ENCODE peak calls at places on chromosomes 12 and 14, in ten cellular contexts. D is adipocyte; H is NT2/D1; K is colonic mucosa; W is HCT116; U is mesendoderm; R is GM23248; B is PC-3; I is CD8-positive, alpha-beta T cell; Z is neuronal stem cell. C is an unnamed sample. For H3K4me1, the result is how much of the 10 kb centered on the place peaks cover.

GRCh38 chr12:10190558-10191388 is 11.9 kb downstream of the TMEM52B start:
- DNase-seq in D (peak), H (peak), K (peak), W (peak), U (peak), R (peak), B (peak), I (peak), Z (no peak), C (peak)

GRCh38 chr14:93716002-93716401 is 72.3 kb downstream of the PRIMA1 start:
- DNase-seq in D (no peak), H (no peak), K (peak), W (no peak), U (no peak), R (no peak), B (no peak), I (no peak), Z (no peak), C (no peak)

GRCh38 chr12:56299308-56299852 is 750 bp downstream of the CS start:
- DNase-seq in D (no peak), H (no peak), K (peak), W (no peak), U (peak), R (no peak), B (peak), I (peak), Z (no peak), C (no peak)

GRCh38 chr14:36816481-36816880 is 154.8 kb downstream of the PAX9 start:
- DNase-seq in D (no peak), H (no peak), K (no peak), W (no peak), U (no peak), R (no peak), B (no peak), I (no peak), Z (no peak), C (no peak)

GRCh38 chr12:115404761-115405470 is 720.9 kb upstream of the TBX3 start:
- DNase-seq in D (peak), H (no peak), K (no peak), W (no peak), U (no peak), R (peak), B (peak), I (no peak), Z (no peak), C (peak)

GRCh38 chr12:75774309-75775052 is 257.1 kb downstream of the PHLDA1 start:
- DNase-seq in D (peak), H (no peak), K (no peak), W (no peak), U (no peak), R (no peak), B (no peak), I (no peak), Z (no peak), C (no peak)

GRCh38 chr12:48795550-48796455 is 6.9 kb upstream of the ADCY6 start:
- DNase-seq in D (peak), H (peak), K (peak), W (peak), U (peak), R (peak), B (peak), I (peak), Z (peak), C (peak)

GRCh38 chr12:48999371-49000131 is at the start of gene DDN:
- DNase-seq in D (peak), H (no peak), K (no peak), W (peak), U (no peak), R (peak), B (peak), I (peak), Z (no peak), C (no peak)

GRCh38 chr14:92637228-92637627 is 111.2 kb downstream of the LGMN start:
- DNase-seq in D (no peak), H (no peak), K (no peak), W (no peak), U (peak), R (no peak), B (no peak), I (no peak), Z (peak), C (no peak)

GRCh38 chr12:18430425-18431048 is 169.2 kb downstream of the PIK3C2G start:
- DNase-seq in D (peak), H (peak), K (peak), W (peak), U (peak), R (peak), B (peak), I (no peak), Z (peak), C (peak)

GRCh38 chr14:105865266-105865903 is 339.0 kb downstream of the TMEM121 start:
- DNase-seq in D (no peak), H (no peak), K (no peak), W (no peak), U (no peak), R (no peak), B (no peak), I (no peak), Z (no peak), C (no peak)

GRCh38 chr12:130280226-130280625 is 57.5 kb upstream of the PIWIL1 start:
- DNase-seq in D (no peak), H (no peak), K (no peak), W (no peak), U (no peak), R (peak), B (no peak), I (no peak), Z (no peak), C (no peak)

GRCh38 chr12:16884056-16884455 is 278.1 kb upstream of the LMO3 start:
- DNase-seq in D (no peak), H (no peak), K (no peak), W (no peak), U (no peak), R (no peak), B (no peak), I (no peak), Z (no peak), C (no peak)

GRCh38 chr12:124828264-124829007 is 35.2 kb downstream of the SCARB1 start:
- DNase-seq in D (no peak), H (no peak), K (peak), W (no peak), U (peak), R (peak), B (peak), I (no peak), Z (no peak), C (no peak)

GRCh38 chr12:111761099-111761498 is 5.6 kb upstream of the ALDH2 start:
- DNase-seq in D (no peak), H (no peak), K (no peak), W (no peak), U (no peak), R (no peak), B (no peak), I (no peak), Z (no peak), C (no peak)

GRCh38 chr12:123532808-123533649 is 490 bp downstream of the RILPL1 start:
- DNase-seq in D (peak), H (no peak), K (peak), W (no peak), U (peak), R (peak), B (peak), I (peak), Z (peak), C (peak)

GRCh38 chr14:19974844-19975243 is 547 bp upstream of the OR4K15 start:
- DNase-seq in D (no peak), H (no peak), K (no peak), W (no peak), U (no peak), R (no peak), B (no peak), I (peak), Z (no peak), C (no peak)

GRCh38 chr12:17352164-17352563 is 737.8 kb downstream of the RERGL start:
- DNase-seq in D (no peak), H (no peak), K (no peak), W (no peak), U (peak), R (no peak), B (no peak), I (no peak), Z (no peak), C (no peak)

GRCh38 chr12:50614167-50614762 is 109.5 kb downstream of the DIP2B start:
- DNase-seq in D (peak), H (peak), K (no peak), W (peak), U (peak), R (peak), B (no peak), I (no peak), Z (no peak), C (no peak)

GRCh38 chr14:95887351-95887750 is 10.7 kb downstream of the TUNAR start:
- DNase-seq in D (no peak), H (no peak), K (no peak), W (no peak), U (no peak), R (no peak), B (no peak), I (no peak), Z (no peak), C (no peak)
- H3K4me1 ChIP-seq in D (under half), H (under half), K (under half), W (under half), U (under half), R (under half), B (under half), I (under half), Z (under half), C (under half)

GRCh38 chr14:51652168-51653095 is 722 bp downstream of the FRMD6 start:
- DNase-seq in D (peak), H (no peak), K (peak), W (no peak), U (peak), R (peak), B (peak), I (peak), Z (no peak), C (peak)

GRCh38 chr14:51653096-51653814 is 1.5 kb downstream of the FRMD6 start:
- DNase-seq in D (peak), H (no peak), K (no peak), W (no peak), U (peak), R (peak), B (peak), I (no peak), Z (no peak), C (peak)

GRCh38 chr14:51653855-51654548 is 2.3 kb downstream of the FRMD6 start:
- DNase-seq in D (peak), H (no peak), K (no peak), W (no peak), U (no peak), R (peak), B (no peak), I (no peak), Z (no peak), C (peak)

GRCh38 chr14:51651388-51652167 is at the start of gene FRMD6:
- DNase-seq in D (peak), H (peak), K (peak), W (peak), U (peak), R (peak), B (peak), I (peak), Z (peak), C (peak)

GRCh38 chr14:51654549-51654879 is 2.8 kb downstream of the FRMD6 start:
- DNase-seq in D (peak), H (no peak), K (no peak), W (no peak), U (no peak), R (peak), B (no peak), I (no peak), Z (no peak), C (no peak)
- H3K4me1 ChIP-seq in D (under half), H (under half), K (under half), W (under half), U (under half), R (under half), B (under half), I (under half), Z (under half), C (under half)

DNA sequence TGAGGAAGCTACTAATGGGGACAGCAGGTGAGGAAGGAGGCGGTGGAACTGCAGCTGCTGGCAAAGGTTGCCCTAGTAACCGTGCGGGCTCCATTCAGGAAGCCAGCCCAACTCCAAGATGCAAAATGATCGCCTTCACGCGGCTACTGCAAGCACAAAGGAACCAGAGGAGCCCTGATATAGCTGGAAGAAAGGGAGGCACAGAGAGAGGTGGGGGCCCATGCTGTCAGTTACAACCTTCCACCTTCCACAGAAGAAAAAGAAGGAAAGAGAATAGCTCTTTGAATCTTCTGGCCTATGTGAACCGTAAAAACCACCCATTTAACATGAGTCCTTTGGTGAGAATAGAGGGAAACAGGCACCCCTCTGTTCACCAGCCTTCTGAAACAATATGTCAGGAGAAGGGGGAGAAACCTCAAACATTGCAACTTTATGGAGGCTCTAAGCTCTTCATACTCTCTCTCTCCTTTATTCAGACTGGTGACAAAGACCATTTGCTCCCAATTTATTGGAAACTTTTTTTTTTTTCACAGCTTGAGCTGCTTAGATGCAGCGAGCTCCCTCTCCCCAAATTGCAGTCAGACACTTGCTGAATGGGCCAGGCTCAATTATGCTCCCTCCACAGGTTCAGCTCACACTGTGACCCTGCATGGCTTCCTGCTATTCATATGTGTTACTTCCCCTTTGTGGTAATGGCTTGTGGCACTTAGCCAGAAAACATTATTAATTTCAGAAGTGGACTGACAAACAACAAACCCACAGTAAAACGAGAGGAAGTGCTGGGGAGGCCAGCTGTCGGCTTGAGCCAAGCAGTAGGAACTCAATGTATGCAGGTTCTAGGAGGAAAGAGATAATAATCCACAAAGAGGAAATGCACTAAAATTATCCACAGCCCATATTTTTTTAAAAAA is 6.2 kb downstream of the DUSP6 start:
- DNase-seq in D (peak), H (peak), K (peak), W (peak), U (peak), R (peak), B (peak), I (peak), Z (peak), C (no peak)
- H3K4me1 ChIP-seq in D (half or more), H (under half), K (under half), W (under half), U (under half), R (under half), B (under half), I (under half), Z (under half), C (under half)

DNA sequence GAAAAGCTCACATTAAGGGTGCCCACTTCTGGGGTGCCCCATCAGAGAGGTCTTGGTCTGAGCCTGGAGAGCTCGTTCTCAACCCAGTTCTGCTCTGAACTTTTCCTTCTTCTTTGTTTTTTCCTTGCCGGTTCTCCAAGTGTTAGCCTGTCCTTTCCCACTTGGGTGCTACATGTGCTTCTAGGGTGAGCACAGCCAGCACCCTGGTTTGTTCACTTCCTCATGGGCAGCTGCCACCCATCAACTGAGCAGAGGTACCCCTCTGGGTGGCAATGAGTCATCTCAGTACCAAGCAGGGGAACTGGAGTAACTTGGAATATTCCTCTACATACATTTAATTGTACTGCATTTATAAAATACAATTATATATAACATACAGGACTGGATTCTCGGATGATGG is 3.9 kb upstream of the SYNE3 start:
- DNase-seq in D (no peak), H (no peak), K (no peak), W (no peak), U (no peak), R (no peak), B (no peak), I (no peak), Z (no peak), C (no peak)
- H3K4me1 ChIP-seq in D (half or more), H (under half), K (under half), W (under half), U (under half), R (half or more), B (under half), I (half or more), Z (under half), C (half or more)

DNA sequence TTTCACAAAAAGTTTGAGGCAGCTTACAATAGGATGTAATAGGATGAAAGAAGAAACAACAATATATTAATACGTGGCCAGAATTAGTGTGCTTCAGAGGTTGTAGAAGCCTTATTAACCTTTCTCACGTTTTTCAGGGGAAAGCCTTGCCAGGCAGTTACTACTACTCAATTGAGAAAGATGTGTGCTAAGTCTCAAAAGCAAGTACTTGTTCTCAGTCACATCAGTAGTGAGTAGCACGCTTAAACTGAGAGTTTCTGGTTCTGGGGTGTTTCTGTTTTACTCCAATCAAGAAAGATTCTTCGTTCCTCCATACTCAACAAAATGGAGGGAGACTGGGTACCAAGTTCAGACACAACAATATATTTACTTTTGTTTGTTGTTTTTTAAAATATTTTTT is 38.7 kb downstream of the KLC1 start:
- DNase-seq in D (no peak), H (no peak), K (no peak), W (no peak), U (no peak), R (no peak), B (no peak), I (no peak), Z (no peak), C (no peak)
- H3K4me1 ChIP-seq in D (under half), H (under half), K (under half), W (under half), U (under half), R (under half), B (under half), I (under half), Z (under half), C (under half)

DNA sequence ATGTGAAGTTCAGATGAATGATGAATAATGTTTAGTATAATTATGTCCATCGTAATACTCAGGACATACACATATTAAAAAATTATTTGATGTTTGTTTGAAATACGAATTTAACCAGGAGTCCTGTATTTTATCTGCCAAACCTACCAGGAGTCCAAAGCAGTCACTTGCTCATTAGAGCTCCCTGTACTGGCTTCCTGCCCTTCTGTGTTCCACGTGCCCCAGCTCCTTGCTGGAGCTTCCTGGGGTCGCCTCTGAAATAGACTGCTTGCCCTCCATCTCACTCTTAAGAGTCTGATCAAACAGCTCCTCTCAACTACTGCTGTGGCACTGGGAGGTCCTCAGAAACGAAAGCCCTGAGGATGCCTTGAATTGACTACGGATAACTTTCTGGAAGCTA is 87.3 kb upstream of the DHRS4 start:
- DNase-seq in D (no peak), H (no peak), K (no peak), W (no peak), U (no peak), R (no peak), B (no peak), I (no peak), Z (no peak), C (no peak)
- H3K4me1 ChIP-seq in D (under half), H (under half), K (under half), W (under half), U (under half), R (under half), B (under half), I (under half), Z (under half), C (under half)

GRCh38 chr12:132053338-132054330 is 90.5 kb downstream of the DDX51 start:
- DNase-seq in D (no peak), H (no peak), K (no peak), W (no peak), U (no peak), R (no peak), B (no peak), I (no peak), Z (no peak), C (no peak)
- H3K4me1 ChIP-seq in D (under half), H (under half), K (under half), W (under half), U (under half), R (under half), B (under half), I (under half), Z (under half), C (under half)

DNA sequence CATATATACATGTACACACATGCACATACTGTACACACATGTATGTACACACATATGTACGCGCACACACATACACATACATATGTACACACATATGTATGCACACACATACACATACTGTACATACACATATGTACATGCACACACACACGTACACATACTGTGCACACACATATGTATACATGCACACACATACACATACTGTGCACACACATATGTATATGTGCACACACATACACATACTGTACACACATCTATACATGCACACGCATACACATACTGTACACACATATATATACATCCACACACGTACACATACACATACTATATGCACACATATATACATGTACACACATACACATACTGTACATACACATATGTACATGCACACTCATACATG is 119.4 kb downstream of the ZFP36L1 start:
- DNase-seq in D (no peak), H (no peak), K (no peak), W (no peak), U (no peak), R (no peak), B (no peak), I (no peak), Z (no peak), C (no peak)
- H3K4me1 ChIP-seq in D (under half), H (under half), K (under half), W (under half), U (under half), R (under half), B (under half), I (under half), Z (under half), C (under half)